ENCODE peak calls at places on chromosomes 3 and 15, in nine cellular contexts. J is right lobe of liver, R is AG04449, X is HFF-Myc, V is GM20000, U is heart right ventricle, N is colonic mucosa, F is lower lobe of right lung, P is thoracic aorta. M is an unnamed sample.

GRCh38 chr3:150412599-150413069 is 4.5 kb downstream of the TSC22D2 start:
- DNase-seq in J (no peak), U (no peak), F (no peak), X (no peak), N (no peak), V (peak; percentile 19), P (no peak), R (no peak), M (no peak)

GRCh38 chr3:147305533-147306241 is 100.7 kb downstream of the ZIC4 start:
- DNase-seq in F (no peak), N (no peak), P (no peak), V (no peak), R (peak; percentile 21), U (no peak), X (no peak), J (no peak), M (no peak)

GRCh38 chr15:31585231-31585630 is 258.6 kb downstream of the KLF13 start:
- DNase-seq in U (no peak), F (no peak), X (no peak), V (no peak), J (no peak), R (no peak), N (no peak), P (no peak), M (no peak)

GRCh38 chr3:24004171-24004938 is 59.3 kb downstream of the NR1D2 start:
- DNase-seq in U (no peak), R (no peak), X (no peak), P (no peak), F (no peak), N (no peak), V (no peak), J (no peak), M (no peak)

GRCh38 chr3:145182196-145182911 is 978.6 kb downstream of the PLOD2 start:
- DNase-seq in N (no peak), X (no peak), U (no peak), F (no peak), V (no peak), P (no peak), R (no peak), J (no peak), M (no peak)

GRCh38 chr3:50825841-50826240 is 151.1 kb downstream of the DOCK3 start:
- DNase-seq in J (no peak), P (no peak), U (no peak), F (no peak), R (no peak), V (no peak), N (no peak), X (no peak), M (no peak)

GRCh38 chr3:44501971-44502370 is 24.5 kb upstream of the ZNF445 start:
- DNase-seq in U (no peak), V (no peak), N (no peak), P (no peak), X (no peak), F (no peak), R (no peak), J (no peak), M (no peak)

GRCh38 chr3:37949866-37950265 is 40.7 kb upstream of the VILL start:
- DNase-seq in R (no peak), F (no peak), N (no peak), X (no peak), V (no peak), U (no peak), J (no peak), P (no peak), M (no peak)

GRCh38 chr15:66997212-66997611 is 68.2 kb upstream of the SMAD3 start:
- DNase-seq in P (no peak), F (no peak), R (peak; percentile 74), X (peak; percentile 20), V (no peak), N (no peak), U (no peak), J (no peak), M (no peak)

GRCh38 chr15:70160267-70160666 is 62.5 kb upstream of the TLE3 start:
- DNase-seq in N (no peak), F (no peak), U (no peak), X (no peak), J (no peak), V (no peak), P (no peak), R (no peak), M (no peak)

GRCh38 chr3:7075120-7075519 is 214.2 kb downstream of the GRM7 start:
- DNase-seq in X (no peak), F (no peak), N (no peak), U (no peak), J (no peak), V (no peak), P (no peak), R (no peak), M (no peak)

GRCh38 chr3:186930143-186930638 is at the start of gene ST6GAL1:
- DNase-seq in N (peak; percentile 83), J (peak; percentile 86), X (peak; percentile 58), V (peak; percentile 82), U (peak; percentile 77), P (peak; percentile 64), F (peak; percentile 87), R (no peak), M (peak; percentile 76)

GRCh38 chr3:196569003-196569516 is 600 bp downstream of the FBXO45 start:
- DNase-seq in F (peak; percentile 72), R (no peak), U (peak; percentile 31), J (peak; percentile 54), P (no peak), V (peak; percentile 58), N (peak; percentile 45), X (no peak), M (peak; percentile 69)

GRCh38 chr15:85618956-85619491 is 175.7 kb downstream of the KLHL25 start:
- DNase-seq in V (peak; percentile 41), X (peak; percentile 84), J (peak; percentile 47), F (no peak), P (peak; percentile 73), R (peak; percentile 86), U (peak; percentile 59), N (peak; percentile 49), M (peak; percentile 68)

GRCh38 chr15:97993310-97993738 is 32.8 kb downstream of the ARRDC4 start:
- DNase-seq in P (no peak), U (no peak), R (no peak), V (no peak), F (no peak), X (no peak), N (no peak), J (no peak), M (no peak)

GRCh38 chr3:100693225-100693624 is 16.1 kb upstream of the TFG start:
- DNase-seq in F (no peak), J (no peak), N (no peak), P (no peak), R (no peak), V (no peak), U (no peak), X (no peak), M (no peak)

GRCh38 chr3:184806567-184807271 is 5.2 kb upstream of the VPS8 start:
- DNase-seq in P (no peak), R (no peak), U (no peak), J (no peak), V (no peak), X (no peak), F (no peak), N (no peak), M (no peak)

GRCh38 chr3:46517016-46517770 is 19.4 kb downstream of the RTP3 start:
- DNase-seq in U (no peak), R (no peak), P (no peak), X (peak; percentile 66), F (no peak), J (no peak), V (no peak), N (no peak), M (no peak)

GRCh38 chr3:64222501-64222900 is 2.8 kb downstream of the PRICKLE2 start:
- DNase-seq in R (no peak), X (no peak), N (no peak), P (no peak), U (no peak), J (no peak), V (no peak), F (no peak), M (no peak)

GRCh38 chr3:64221564-64222257 is 3.6 kb downstream of the PRICKLE2 start:
- DNase-seq in N (no peak), X (no peak), R (no peak), P (no peak), V (no peak), J (no peak), U (no peak), F (no peak), M (no peak)

GRCh38 chr3:64225695-64226499 is 631 bp upstream of the PRICKLE2 start:
- DNase-seq in N (no peak), X (no peak), R (no peak), J (no peak), P (no peak), U (no peak), V (peak; percentile 17), F (no peak), M (no peak)

GRCh38 chr3:64224826-64225606 is at the start of gene PRICKLE2:
- DNase-seq in P (peak; percentile 75), N (peak; percentile 61), X (peak; percentile 76), F (peak; percentile 46), V (peak; percentile 47), J (peak; percentile 63), R (peak; percentile 69), U (peak; percentile 75), M (no peak)

GRCh38 chr3:64223809-64224570 is 1.3 kb downstream of the PRICKLE2 start:
- DNase-seq in F (no peak), V (no peak), N (no peak), R (no peak), U (no peak), P (no peak), X (no peak), J (no peak), M (no peak)
- TF ChIP-seq CTCF in F (no peak), V (no peak), N (no peak), R (peak; percentile 32), U (no peak), P (no peak), X (no peak), J (no peak), M (no peak)

GRCh38 chr15:80619677-80620076 is 75.4 kb upstream of the ABHD17C start:
- DNase-seq in P (no peak), J (no peak), R (no peak), X (no peak), V (no peak), U (no peak), N (no peak), F (no peak), M (no peak)
- TF ChIP-seq CTCF in P (peak; percentile 13), J (peak; percentile 18), R (no peak), X (no peak), V (no peak), U (peak; percentile 34), N (peak; percentile 30), F (peak; percentile 24), M (peak; percentile 39)

GRCh38 chr15:74843445-74843828 is 481 bp upstream of the ULK3 start:
- DNase-seq in U (no peak), X (no peak), P (no peak), V (no peak), J (no peak), F (no peak), N (no peak), R (no peak), M (no peak)
- TF ChIP-seq CTCF in U (peak; percentile 29), X (no peak), P (no peak), V (no peak), J (no peak), F (no peak), N (no peak), R (no peak), M (no peak)

DNA sequence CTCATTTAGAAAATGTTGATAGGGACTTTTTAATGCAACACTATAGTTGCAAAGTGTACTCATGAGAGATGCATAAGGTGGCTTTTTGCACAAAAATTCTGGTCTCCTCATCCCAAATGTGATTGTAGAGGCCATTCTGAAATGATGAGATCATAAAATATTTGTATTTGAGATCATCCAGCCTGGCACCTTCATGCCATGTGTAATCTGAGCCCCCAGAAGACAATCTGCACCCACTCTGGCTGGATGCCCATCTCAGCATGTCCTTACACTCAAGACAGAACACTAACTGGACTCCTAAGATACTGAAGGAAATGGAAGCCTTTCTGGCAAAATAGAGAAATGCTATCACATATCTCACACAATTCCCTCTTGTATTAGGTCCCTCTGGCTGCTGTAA is 49.2 kb downstream of the SLC7A14 start:
- DNase-seq in P (no peak), V (no peak), X (no peak), N (no peak), F (no peak), U (no peak), R (no peak), J (no peak), M (no peak)
- TF ChIP-seq CTCF in P (no peak), V (no peak), X (no peak), N (no peak), F (no peak), U (no peak), R (no peak), J (no peak), M (no peak)

M was measured in type B pancreatic cell.